ENCODE peak calls at places on chromosomes 7 and 10, in eight cellular contexts. I, H, S, R, M, F, N and W are unnamed samples.

GRCh38 chr10:122565766-122566206 is 5.2 kb downstream of the DMBT1 start:
- DNase-seq in R (peak), F (peak), M (peak), I (peak), N (peak), S (peak), H (peak), W (peak)

GRCh38 chr7:55486172-55486550 is 86.1 kb downstream of the VOPP1 start:
- DNase-seq in F (no peak), S (no peak), I (no peak), H (no peak), R (no peak), N (no peak), M (no peak), W (no peak)

GRCh38 chr7:1103009-1103788 is 15.3 kb downstream of the GPER1 start:
- DNase-seq in S (no peak), H (no peak), F (no peak), M (no peak), I (peak), R (peak), N (no peak), W (no peak)

GRCh38 chr7:158258411-158259130 is 329.1 kb downstream of the PTPRN2 start:
- DNase-seq in M (no peak), H (no peak), I (no peak), S (no peak), R (no peak), N (no peak), F (no peak), W (no peak)

GRCh38 chr7:39096220-39096619 is 118.5 kb downstream of the POU6F2 start:
- DNase-seq in I (no peak), M (no peak), S (no peak), H (no peak), R (no peak), N (no peak), F (no peak), W (no peak)

GRCh38 chr7:18754766-18755165 is 259.2 kb downstream of the HDAC9 start:
- DNase-seq in F (no peak), N (no peak), R (no peak), H (peak), S (peak), M (peak), I (no peak), W (peak)

GRCh38 chr7:18653381-18654155 is 158.0 kb downstream of the HDAC9 start:
- DNase-seq in R (no peak), N (no peak), F (no peak), H (no peak), M (peak), I (no peak), S (no peak), W (no peak)

GRCh38 chr10:77248104-77248503 is 389.5 kb downstream of the KCNMA1 start:
- DNase-seq in M (no peak), S (no peak), H (no peak), N (no peak), R (no peak), F (no peak), I (no peak), W (no peak)

GRCh38 chr7:12281026-12281425 is 69.9 kb downstream of the TMEM106B start:
- DNase-seq in M (peak), H (peak), F (no peak), N (no peak), R (no peak), S (peak), I (no peak), W (peak)

GRCh38 chr7:133529861-133530260 is 277.0 kb downstream of the EXOC4 start:
- DNase-seq in M (no peak), I (no peak), F (no peak), H (peak), S (no peak), N (no peak), R (no peak), W (no peak)

GRCh38 chr10:10830316-10831061 is 187.2 kb upstream of the CELF2 start:
- DNase-seq in F (no peak), I (no peak), N (no peak), R (no peak), H (peak), M (peak), S (peak), W (peak)

GRCh38 chr7:2621061-2621828 is 10.5 kb upstream of the TTYH3 start:
- DNase-seq in R (no peak), F (peak), I (no peak), M (peak), S (no peak), N (no peak), H (peak), W (no peak)

GRCh38 chr7:2616387-2616966 is 15.3 kb upstream of the TTYH3 start:
- DNase-seq in M (no peak), S (no peak), F (no peak), R (no peak), I (no peak), N (no peak), H (no peak), W (no peak)

GRCh38 chr7:2616973-2617709 is 14.6 kb upstream of the TTYH3 start:
- DNase-seq in M (no peak), F (no peak), R (no peak), H (no peak), I (no peak), S (no peak), N (no peak), W (no peak)

GRCh38 chr7:2617710-2617975 is 14.1 kb upstream of the TTYH3 start:
- DNase-seq in S (no peak), F (no peak), N (no peak), R (no peak), H (no peak), M (no peak), I (no peak), W (no peak)

DNA sequence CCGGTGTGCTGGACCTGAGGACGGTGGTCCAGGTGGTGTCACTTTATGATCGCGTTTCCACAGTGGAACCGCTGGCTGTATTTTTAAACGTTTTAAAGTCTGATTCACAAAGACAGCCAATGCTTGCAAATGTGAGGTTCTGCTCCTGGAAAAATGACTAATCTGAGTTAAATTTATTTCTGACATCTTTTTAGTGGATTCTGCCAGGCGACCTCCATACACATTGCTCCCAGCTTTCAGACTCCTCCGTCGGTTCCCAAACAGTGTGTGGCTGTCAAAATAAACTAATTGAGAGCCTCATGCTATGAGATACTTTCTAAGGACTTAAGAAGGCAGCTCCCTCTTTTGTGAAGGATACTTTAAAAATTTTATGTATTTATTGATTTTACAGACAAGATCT is 12.7 kb upstream of the TTYH3 start:
- DNase-seq in N (no peak), I (no peak), R (no peak), S (no peak), H (peak), F (no peak), M (peak), W (no peak)
- H3K4me3 ChIP-seq in N (no peak), I (no peak), R (no peak), S (no peak), H (no peak), F (no peak), M (peak), W (peak)

DNA sequence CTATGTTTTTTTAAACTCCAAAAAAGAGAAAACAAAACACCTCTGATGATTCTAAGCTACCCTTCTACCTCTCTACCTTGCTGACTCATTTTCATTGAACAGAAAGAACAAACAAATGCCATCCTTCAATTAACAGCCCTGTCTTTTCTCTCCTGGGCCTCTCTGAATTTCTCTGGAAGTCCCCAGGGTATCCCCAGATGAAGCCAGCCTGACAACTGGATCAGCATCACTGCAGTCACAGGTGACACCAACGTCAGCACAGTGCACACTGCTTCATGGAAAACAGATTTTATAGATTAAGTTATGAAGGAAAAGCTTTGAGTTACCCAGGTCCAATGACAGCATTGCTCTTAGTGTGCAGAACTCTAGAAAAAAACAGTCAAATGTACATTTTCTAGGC is 5.7 kb downstream of the HUS1 start:
- DNase-seq in F (no peak), M (no peak), R (no peak), I (no peak), N (no peak), H (no peak), S (no peak), W (no peak)
- H3K4me3 ChIP-seq in F (no peak), M (no peak), R (no peak), I (no peak), N (no peak), H (no peak), S (no peak), W (no peak)

GRCh38 chr7:129166745-129167144 is 21.7 kb upstream of the SMO start:
- DNase-seq in R (peak), S (peak), M (no peak), H (no peak), I (no peak), F (no peak), N (no peak), W (no peak)

GRCh38 chr7:129169705-129170319 is 18.6 kb upstream of the SMO start:
- DNase-seq in M (no peak), F (no peak), H (no peak), I (no peak), N (peak), R (peak), S (no peak), W (no peak)

GRCh38 chr7:129169171-129169643 is 19.2 kb upstream of the SMO start:
- DNase-seq in S (no peak), I (no peak), M (peak), H (peak), R (peak), F (peak), N (peak), W (no peak)

GRCh38 chr7:129170373-129171021 is 17.9 kb upstream of the SMO start:
- DNase-seq in M (no peak), I (no peak), R (no peak), N (no peak), F (no peak), S (no peak), H (no peak), W (no peak)

GRCh38 chr7:129168219-129168991 is 20.0 kb upstream of the SMO start:
- DNase-seq in N (no peak), H (no peak), I (no peak), S (no peak), F (no peak), M (no peak), R (no peak), W (no peak)
- H3K4me3 ChIP-seq in N (peak), H (no peak), I (no peak), S (no peak), F (peak), M (no peak), R (no peak), W (peak)

GRCh38 chr7:126700807-126701604 is 551.7 kb downstream of the GRM8 start:
- DNase-seq in M (peak), S (peak), R (peak), I (peak), F (no peak), N (peak), H (peak), W (peak)
- H3K4me3 ChIP-seq in M (peak), S (no peak), R (peak), I (no peak), F (no peak), N (no peak), H (peak), W (no peak)

DNA sequence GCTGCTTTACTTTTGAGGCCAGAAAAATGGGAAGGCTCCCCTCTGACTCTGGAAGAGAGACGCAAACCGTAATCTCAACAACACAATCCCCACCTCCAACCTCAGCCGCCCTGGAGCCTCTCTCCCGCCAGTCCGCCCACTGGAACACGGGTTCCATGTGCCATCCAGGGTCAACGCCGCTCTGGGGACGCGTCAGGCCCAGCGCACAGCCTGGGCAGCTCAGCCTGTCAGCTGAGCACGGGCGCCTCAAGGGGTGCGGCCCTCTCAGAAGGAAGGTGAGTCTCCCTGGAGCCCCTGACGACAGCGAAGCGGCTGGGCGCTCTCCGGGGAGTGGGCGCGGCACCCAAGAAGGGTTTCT is 1.2 kb upstream of the SLC18A3 start:
- DNase-seq in N (no peak), I (no peak), S (no peak), H (no peak), R (no peak), M (no peak), F (no peak), W (no peak)
- H3K4me3 ChIP-seq in N (no peak), I (no peak), S (no peak), H (no peak), R (no peak), M (no peak), F (no peak), W (no peak)

GRCh38 chr10:6927001-6927400 is 346.9 kb upstream of the PRKCQ start:
- DNase-seq in H (no peak), R (peak), N (no peak), M (no peak), I (no peak), S (no peak), F (no peak), W (no peak)

GRCh38 chr10:6928531-6929080 is 348.5 kb upstream of the PRKCQ start:
- DNase-seq in F (no peak), N (no peak), S (no peak), H (no peak), I (no peak), R (peak), M (no peak), W (no peak)

GRCh38 chr10:6924166-6924565 is 344.1 kb upstream of the PRKCQ start:
- DNase-seq in M (peak), S (peak), H (peak), I (no peak), F (no peak), R (no peak), N (no peak), W (no peak)

GRCh38 chr10:6929157-6929830 is 349.2 kb upstream of the PRKCQ start:
- DNase-seq in N (no peak), F (no peak), M (no peak), S (no peak), R (peak), I (no peak), H (no peak), W (no peak)
- H3K4me3 ChIP-seq in N (no peak), F (no peak), M (no peak), S (no peak), R (no peak), I (no peak), H (no peak), W (no peak)